ENCODE peak calls at places on chromosomes 6 and 20, in seven cellular contexts. One of them, this sample, is unnamed.

GRCh38 chr6:150767585-150768164 is 97.8 kb upstream of the MTHFD1L start:
- DNase-seq in neuronal stem cell: peak; percentile 40
- DNase-seq in H1: no peak
- DNase-seq in H9: no peak
- DNase-seq in mesenchymal stem cell: no peak
- DNase-seq in trophoblast cell: no peak
- DNase-seq in mesendoderm: peak; percentile 35
- DNase-seq in this sample: no peak

GRCh38 chr20:25695532-25696383 is 895 bp downstream of the ZNF337 start:
- DNase-seq in trophoblast cell: no peak
- DNase-seq in H9: no peak
- DNase-seq in mesenchymal stem cell: no peak
- DNase-seq in neuronal stem cell: peak; percentile 12
- DNase-seq in mesendoderm: no peak
- DNase-seq in H1: no peak
- DNase-seq in this sample: no peak

GRCh38 chr20:39885975-39886649 is 802.9 kb downstream of the MAFB start:
- DNase-seq in mesenchymal stem cell: peak; percentile 82
- DNase-seq in neuronal stem cell: peak; percentile 40
- DNase-seq in H1: peak; percentile 66
- DNase-seq in H9: peak; percentile 77
- DNase-seq in mesendoderm: peak; percentile 95
- DNase-seq in trophoblast cell: peak; percentile 86
- DNase-seq in this sample: peak; percentile 88

GRCh38 chr6:89350281-89351037 is 2.1 kb downstream of the UBE2J1 start:
- DNase-seq in trophoblast cell: peak; percentile 90
- DNase-seq in neuronal stem cell: no peak
- DNase-seq in mesenchymal stem cell: peak; percentile 37
- DNase-seq in H9: no peak
- DNase-seq in H1: no peak
- DNase-seq in mesendoderm: no peak
- DNase-seq in this sample: no peak

GRCh38 chr20:60572991-60573390 is 614.8 kb downstream of the CDH26 start:
- DNase-seq in H1: no peak
- DNase-seq in trophoblast cell: no peak
- DNase-seq in H9: no peak
- DNase-seq in mesenchymal stem cell: no peak
- DNase-seq in mesendoderm: no peak
- DNase-seq in neuronal stem cell: no peak
- DNase-seq in this sample: no peak

GRCh38 chr20:58877374-58878360 is 25.2 kb downstream of the GNAS start:
- DNase-seq in trophoblast cell: no peak
- DNase-seq in neuronal stem cell: peak; percentile 58
- DNase-seq in H9: peak; percentile 60
- DNase-seq in mesendoderm: no peak
- DNase-seq in H1: peak; percentile 62
- DNase-seq in mesenchymal stem cell: no peak
- DNase-seq in this sample: no peak

GRCh38 chr6:123415844-123416468 is 220.8 kb downstream of the TRDN start:
- DNase-seq in mesendoderm: peak; percentile 69
- DNase-seq in trophoblast cell: peak; percentile 86
- DNase-seq in mesenchymal stem cell: peak; percentile 63
- DNase-seq in neuronal stem cell: peak; percentile 47
- DNase-seq in H9: peak; percentile 38
- DNase-seq in H1: peak; percentile 58
- DNase-seq in this sample: peak; percentile 37

GRCh38 chr6:35191899-35192298 is 21.9 kb upstream of the SCUBE3 start:
- DNase-seq in mesenchymal stem cell: no peak
- DNase-seq in H1: no peak
- DNase-seq in trophoblast cell: no peak
- DNase-seq in neuronal stem cell: no peak
- DNase-seq in H9: no peak
- DNase-seq in mesendoderm: no peak
- DNase-seq in this sample: no peak

GRCh38 chr6:43764767-43765166 is 5.2 kb upstream of the VEGFA start:
- DNase-seq in mesendoderm: no peak
- DNase-seq in H9: no peak
- DNase-seq in mesenchymal stem cell: no peak
- DNase-seq in trophoblast cell: no peak
- DNase-seq in H1: no peak
- DNase-seq in neuronal stem cell: peak; percentile 21
- DNase-seq in this sample: no peak

GRCh38 chr6:122381494-122382083 is 17.9 kb upstream of the HSF2 start:
- DNase-seq in H9: peak; percentile 75
- DNase-seq in mesenchymal stem cell: peak; percentile 76
- DNase-seq in H1: no peak
- DNase-seq in mesendoderm: peak; percentile 74
- DNase-seq in trophoblast cell: peak; percentile 62
- DNase-seq in neuronal stem cell: peak; percentile 51
- DNase-seq in this sample: peak; percentile 79

GRCh38 chr6:32118782-32119628 is 9.0 kb downstream of the ATF6B start:
- DNase-seq in H9: peak; percentile 91
- DNase-seq in H1: peak; percentile 88
- DNase-seq in trophoblast cell: peak; percentile 86
- DNase-seq in neuronal stem cell: peak; percentile 67
- DNase-seq in mesenchymal stem cell: peak; percentile 88
- DNase-seq in mesendoderm: peak; percentile 88
- DNase-seq in this sample: peak; percentile 85

GRCh38 chr6:42084889-42085288 is 34.6 kb downstream of the TAF8 start:
- DNase-seq in neuronal stem cell: no peak
- DNase-seq in mesenchymal stem cell: no peak
- DNase-seq in H1: no peak
- DNase-seq in H9: no peak
- DNase-seq in trophoblast cell: peak; percentile 35
- DNase-seq in mesendoderm: no peak
- DNase-seq in this sample: peak; percentile 32

GRCh38 chr20:51837436-51837835 is 35.1 kb upstream of the SALL4 start:
- DNase-seq in trophoblast cell: peak; percentile 92
- DNase-seq in H1: no peak
- DNase-seq in mesendoderm: no peak
- DNase-seq in mesenchymal stem cell: no peak
- DNase-seq in neuronal stem cell: no peak
- DNase-seq in H9: no peak
- DNase-seq in this sample: no peak

GRCh38 chr20:51830538-51830937 is 28.2 kb upstream of the SALL4 start:
- DNase-seq in mesendoderm: no peak
- DNase-seq in neuronal stem cell: no peak
- DNase-seq in trophoblast cell: no peak
- DNase-seq in H1: no peak
- DNase-seq in mesenchymal stem cell: no peak
- DNase-seq in H9: no peak
- DNase-seq in this sample: no peak

GRCh38 chr20:51833326-51833725 is 31.0 kb upstream of the SALL4 start:
- DNase-seq in mesenchymal stem cell: no peak
- DNase-seq in neuronal stem cell: no peak
- DNase-seq in mesendoderm: no peak
- DNase-seq in trophoblast cell: peak; percentile 88
- DNase-seq in H9: no peak
- DNase-seq in H1: no peak
- DNase-seq in this sample: no peak

GRCh38 chr20:51828762-51829161 is 26.4 kb upstream of the SALL4 start:
- DNase-seq in mesenchymal stem cell: no peak
- DNase-seq in trophoblast cell: no peak
- DNase-seq in H9: peak; percentile 48
- DNase-seq in H1: peak; percentile 61
- DNase-seq in neuronal stem cell: no peak
- DNase-seq in mesendoderm: no peak
- DNase-seq in this sample: no peak

DNA sequence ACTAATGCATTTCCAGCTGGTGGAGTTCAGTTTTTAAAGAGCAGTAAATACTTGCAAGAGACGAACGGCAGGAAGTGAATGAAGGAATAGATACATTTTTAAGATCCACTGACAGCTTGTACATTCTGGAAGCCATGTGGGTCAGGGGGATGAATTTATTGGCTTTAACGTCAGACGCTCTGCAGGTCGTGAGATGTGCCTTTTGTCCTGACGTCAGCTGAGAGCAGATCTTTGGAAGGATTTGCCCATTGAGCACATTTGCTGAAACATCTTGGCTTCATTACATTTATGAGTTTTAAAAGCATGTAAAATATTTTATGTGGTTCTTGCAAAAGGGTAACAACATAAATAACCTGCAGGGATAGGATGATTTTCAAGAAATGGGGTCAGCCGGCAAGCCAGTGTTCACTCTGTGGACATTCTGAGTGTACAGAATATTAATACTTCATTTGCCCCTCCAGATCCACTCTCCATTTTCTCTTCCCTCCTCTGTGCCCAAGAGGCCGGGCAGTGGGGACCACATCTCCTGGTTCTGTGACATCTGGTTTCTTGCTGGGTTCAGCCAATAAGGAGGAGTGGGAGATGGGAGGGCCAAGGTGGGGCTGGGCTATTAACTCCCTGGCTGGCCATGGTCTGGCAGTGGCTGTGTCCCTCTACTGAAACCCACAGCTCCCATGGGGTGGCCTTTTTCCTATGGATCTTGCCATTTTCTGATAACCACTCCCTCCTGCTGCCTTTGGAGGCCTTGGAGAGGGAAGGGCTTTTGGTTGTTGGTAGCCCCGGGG is 29.8 kb upstream of the SALL4 start:
- DNase-seq in mesendoderm: no peak
- DNase-seq in trophoblast cell: no peak
- DNase-seq in mesenchymal stem cell: peak; percentile 21
- DNase-seq in neuronal stem cell: no peak
- DNase-seq in H9: no peak
- DNase-seq in H1: no peak
- DNase-seq in this sample: peak; percentile 3
- H3K4ac ChIP-seq in mesendoderm: no peak overlapping the region
- H3K4ac ChIP-seq in trophoblast cell: no peak overlapping the region
- H3K4ac ChIP-seq in mesenchymal stem cell: no peak overlapping the region
- H3K4ac ChIP-seq in neuronal stem cell: no peak overlapping the region
- H3K4ac ChIP-seq in H9: no peak overlapping the region
- H3K4ac ChIP-seq in H1: no peak overlapping the region
- H3K4ac ChIP-seq in this sample: no peak overlapping the region

GRCh38 chr20:49284818-49285217 is 7.0 kb upstream of the ZNFX1 start:
- DNase-seq in mesendoderm: peak; percentile 18
- DNase-seq in mesenchymal stem cell: no peak
- DNase-seq in H9: no peak
- DNase-seq in trophoblast cell: no peak
- DNase-seq in H1: no peak
- DNase-seq in neuronal stem cell: no peak
- DNase-seq in this sample: no peak

GRCh38 chr20:49281913-49282467 is 4.1 kb upstream of the ZNFX1 start:
- DNase-seq in mesendoderm: peak; percentile 22
- DNase-seq in H9: no peak
- DNase-seq in H1: no peak
- DNase-seq in trophoblast cell: no peak
- DNase-seq in mesenchymal stem cell: no peak
- DNase-seq in neuronal stem cell: no peak
- DNase-seq in this sample: no peak

GRCh38 chr20:49282584-49283171 is 4.8 kb upstream of the ZNFX1 start:
- DNase-seq in neuronal stem cell: no peak
- DNase-seq in H9: no peak
- DNase-seq in trophoblast cell: peak; percentile 10
- DNase-seq in H1: no peak
- DNase-seq in mesenchymal stem cell: peak; percentile 15
- DNase-seq in mesendoderm: peak; percentile 42
- DNase-seq in this sample: no peak

GRCh38 chr20:49283703-49284625 is 6.1 kb upstream of the ZNFX1 start:
- DNase-seq in neuronal stem cell: no peak
- DNase-seq in H9: no peak
- DNase-seq in H1: no peak
- DNase-seq in trophoblast cell: peak; percentile 19
- DNase-seq in mesenchymal stem cell: peak; percentile 14
- DNase-seq in mesendoderm: peak; percentile 54
- DNase-seq in this sample: no peak

DNA sequence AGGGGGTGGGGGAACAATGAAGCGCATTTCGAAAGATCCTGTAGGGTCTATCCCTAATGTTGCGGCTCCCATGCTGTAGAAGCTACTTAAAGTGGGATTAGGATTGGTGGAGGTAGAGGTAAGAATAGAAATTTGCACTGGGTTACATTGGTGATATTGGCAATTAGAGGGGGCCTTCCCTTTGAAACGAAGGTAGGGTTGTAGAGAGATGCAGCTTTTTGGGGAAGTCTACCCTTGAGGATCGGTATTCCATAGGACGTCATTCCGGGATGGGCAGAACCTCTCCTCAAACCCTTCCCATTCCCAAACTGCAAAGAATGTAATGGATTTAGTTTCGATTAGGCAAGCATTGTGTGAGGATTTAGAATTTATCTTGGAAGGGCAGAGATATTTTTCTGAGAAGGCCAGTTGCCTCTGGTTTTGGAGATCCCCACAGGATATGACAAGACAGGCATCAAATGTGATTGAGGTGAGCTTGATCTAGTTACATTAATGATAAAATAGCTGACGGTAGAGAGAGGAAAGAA is 5.4 kb upstream of the ZNFX1 start:
- DNase-seq in trophoblast cell: no peak
- DNase-seq in mesendoderm: peak; percentile 29
- DNase-seq in H9: no peak
- DNase-seq in neuronal stem cell: no peak
- DNase-seq in H1: no peak
- DNase-seq in mesenchymal stem cell: no peak
- DNase-seq in this sample: no peak
- H3K4ac ChIP-seq in trophoblast cell: no peak overlapping the region
- H3K4ac ChIP-seq in mesendoderm: no peak overlapping the region
- H3K4ac ChIP-seq in H9: no peak overlapping the region
- H3K4ac ChIP-seq in neuronal stem cell: no peak overlapping the region
- H3K4ac ChIP-seq in H1: no peak overlapping the region
- H3K4ac ChIP-seq in mesenchymal stem cell: no peak overlapping the region
- H3K4ac ChIP-seq in this sample: no peak overlapping the region

GRCh38 chr6:134630468-134631180 is 312.7 kb upstream of the SGK1 start:
- DNase-seq in mesendoderm: no peak
- DNase-seq in H1: no peak
- DNase-seq in neuronal stem cell: no peak
- DNase-seq in H9: no peak
- DNase-seq in mesenchymal stem cell: no peak
- DNase-seq in trophoblast cell: peak; percentile 22
- DNase-seq in this sample: no peak
- H3K4ac ChIP-seq in mesendoderm: no peak overlapping the region
- H3K4ac ChIP-seq in H1: no peak overlapping the region
- H3K4ac ChIP-seq in neuronal stem cell: no peak overlapping the region
- H3K4ac ChIP-seq in H9: no peak overlapping the region
- H3K4ac ChIP-seq in mesenchymal stem cell: no peak overlapping the region
- H3K4ac ChIP-seq in trophoblast cell: no peak overlapping the region
- H3K4ac ChIP-seq in this sample: no peak overlapping the region

GRCh38 chr6:144378437-144378836 is 93.3 kb downstream of the UTRN start:
- DNase-seq in mesenchymal stem cell: no peak
- DNase-seq in H1: no peak
- DNase-seq in neuronal stem cell: no peak
- DNase-seq in trophoblast cell: no peak
- DNase-seq in H9: no peak
- DNase-seq in mesendoderm: no peak
- DNase-seq in this sample: peak; percentile 27

GRCh38 chr6:144390202-144390601 is 105.1 kb downstream of the UTRN start:
- DNase-seq in mesendoderm: no peak
- DNase-seq in trophoblast cell: no peak
- DNase-seq in neuronal stem cell: no peak
- DNase-seq in mesenchymal stem cell: no peak
- DNase-seq in H1: no peak
- DNase-seq in H9: peak; percentile 29
- DNase-seq in this sample: no peak

GRCh38 chr6:144379356-144379755 is 94.2 kb downstream of the UTRN start:
- DNase-seq in trophoblast cell: no peak
- DNase-seq in neuronal stem cell: no peak
- DNase-seq in mesendoderm: no peak
- DNase-seq in mesenchymal stem cell: peak; percentile 57
- DNase-seq in H1: no peak
- DNase-seq in H9: no peak
- DNase-seq in this sample: peak; percentile 71

GRCh38 chr6:144383336-144383735 is 98.2 kb downstream of the UTRN start:
- DNase-seq in H9: no peak
- DNase-seq in neuronal stem cell: no peak
- DNase-seq in H1: no peak
- DNase-seq in mesenchymal stem cell: no peak
- DNase-seq in mesendoderm: no peak
- DNase-seq in trophoblast cell: no peak
- DNase-seq in this sample: no peak

GRCh38 chr6:144384427-144384826 is 99.3 kb downstream of the UTRN start:
- DNase-seq in trophoblast cell: no peak
- DNase-seq in mesenchymal stem cell: no peak
- DNase-seq in mesendoderm: no peak
- DNase-seq in H1: no peak
- DNase-seq in neuronal stem cell: no peak
- DNase-seq in H9: no peak
- DNase-seq in this sample: no peak
- H3K4ac ChIP-seq in trophoblast cell: no peak overlapping the region
- H3K4ac ChIP-seq in mesenchymal stem cell: no peak overlapping the region
- H3K4ac ChIP-seq in mesendoderm: no peak overlapping the region
- H3K4ac ChIP-seq in H1: no peak overlapping the region
- H3K4ac ChIP-seq in neuronal stem cell: no peak overlapping the region
- H3K4ac ChIP-seq in H9: no peak overlapping the region
- H3K4ac ChIP-seq in this sample: no peak overlapping the region

This sample was measured in IMR-90.